ENCODE peak calls at places on chromosomes 12 and 14, in four cellular contexts. H is ovary, C is fibroblast of lung, W is small intestine. X is an unnamed sample. For H3K36me3, the result is how much of the 10 kb centered on the place peaks cover.

GRCh38 chr12:5779401-5779800 is 165.7 kb downstream of the ANO2 start:
- DNase-seq in H (no peak), C (no peak), W (no peak), X (no peak)

GRCh38 chr14:89902876-89903275 is 51.7 kb downstream of the EFCAB11 start:
- DNase-seq in H (no peak), C (no peak), W (no peak), X (no peak)

GRCh38 chr12:96121271-96121711 is 72.9 kb upstream of the ELK3 start:
- DNase-seq in H (no peak), C (peak), W (no peak), X (no peak)

GRCh38 chr12:1738480-1738879 is 47.6 kb downstream of the ADIPOR2 start:
- DNase-seq in H (no peak), C (no peak), W (no peak), X (no peak)

GRCh38 chr12:6074979-6075585 is 49.4 kb downstream of the VWF start:
- DNase-seq in H (no peak), C (no peak), W (peak), X (no peak)

GRCh38 chr14:104695660-104696000 is 6.2 kb downstream of the INF2 start:
- DNase-seq in H (no peak), C (no peak), W (no peak), X (no peak)

GRCh38 chr14:61395115-61395725 is 73.8 kb downstream of the PRKCH start:
- DNase-seq in H (no peak), C (no peak), W (no peak), X (no peak)

GRCh38 chr12:117911347-117911746 is 57.4 kb downstream of the KSR2 start:
- DNase-seq in H (no peak), C (no peak), W (no peak), X (no peak)

GRCh38 chr12:66740257-66740656 is 61.4 kb upstream of the GRIP1 start:
- DNase-seq in H (no peak), C (no peak), W (no peak), X (no peak)

GRCh38 chr12:88431245-88431644 is 149.0 kb downstream of the KITLG start:
- DNase-seq in H (no peak), C (no peak), W (peak), X (no peak)

GRCh38 chr12:104695453-104696148 is 238.9 kb downstream of the CHST11 start:
- DNase-seq in H (no peak), C (peak), W (no peak), X (no peak)

DNA sequence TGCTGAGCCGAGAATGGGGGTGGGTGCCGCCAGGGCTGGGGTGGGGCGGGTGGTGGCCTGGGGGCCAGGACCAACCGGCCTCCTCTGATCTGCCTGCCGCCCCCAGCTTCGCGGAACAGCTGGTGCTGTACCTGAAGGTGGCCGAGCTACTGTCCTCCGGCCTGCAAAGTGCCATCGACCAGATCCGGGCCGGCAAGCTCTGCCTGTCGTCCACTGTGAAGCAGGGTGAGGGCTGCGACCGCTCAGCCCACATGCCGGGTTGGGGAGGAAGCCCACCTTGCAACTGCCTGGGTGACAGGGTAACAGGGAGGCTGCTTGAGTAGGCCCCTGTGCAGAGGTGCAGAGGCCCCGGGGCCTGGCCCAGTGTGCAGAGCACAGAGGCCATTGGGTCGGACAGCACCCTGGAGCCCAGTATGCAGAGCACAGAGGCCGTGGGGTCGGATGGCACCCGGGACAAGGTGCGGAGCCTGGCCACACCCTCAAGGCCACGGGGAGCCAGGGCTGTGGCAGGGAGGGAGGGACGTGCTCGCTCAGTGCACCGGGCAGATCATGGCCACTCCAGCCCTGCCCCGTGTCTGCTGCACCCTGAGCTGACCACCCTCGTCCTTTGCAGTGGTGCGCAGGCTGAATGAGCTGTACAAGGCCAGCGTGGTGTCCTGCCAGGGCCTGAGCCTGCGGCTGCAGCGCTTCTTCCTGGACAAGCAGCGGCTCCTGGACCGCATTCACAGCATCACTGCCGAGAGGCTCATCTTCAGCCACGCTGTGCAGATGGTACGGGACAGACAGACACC is 9.5 kb upstream of the PUS1 start:
- DNase-seq in H (no peak), C (no peak), W (no peak), X (no peak)
- H3K36me3 ChIP-seq in H (under half), C (under half), W (under half), X (under half)

GRCh38 chr14:67859169-67859749 is 39.7 kb downstream of the RAD51B start:
- DNase-seq in H (no peak), C (no peak), W (no peak), X (no peak)

GRCh38 chr14:67856806-67857205 is 37.2 kb downstream of the RAD51B start:
- DNase-seq in H (no peak), C (peak), W (no peak), X (no peak)

GRCh38 chr14:67853207-67853606 is 33.6 kb downstream of the RAD51B start:
- DNase-seq in H (no peak), C (no peak), W (no peak), X (no peak)

GRCh38 chr14:67853748-67854147 is 34.2 kb downstream of the RAD51B start:
- DNase-seq in H (no peak), C (no peak), W (no peak), X (no peak)

DNA sequence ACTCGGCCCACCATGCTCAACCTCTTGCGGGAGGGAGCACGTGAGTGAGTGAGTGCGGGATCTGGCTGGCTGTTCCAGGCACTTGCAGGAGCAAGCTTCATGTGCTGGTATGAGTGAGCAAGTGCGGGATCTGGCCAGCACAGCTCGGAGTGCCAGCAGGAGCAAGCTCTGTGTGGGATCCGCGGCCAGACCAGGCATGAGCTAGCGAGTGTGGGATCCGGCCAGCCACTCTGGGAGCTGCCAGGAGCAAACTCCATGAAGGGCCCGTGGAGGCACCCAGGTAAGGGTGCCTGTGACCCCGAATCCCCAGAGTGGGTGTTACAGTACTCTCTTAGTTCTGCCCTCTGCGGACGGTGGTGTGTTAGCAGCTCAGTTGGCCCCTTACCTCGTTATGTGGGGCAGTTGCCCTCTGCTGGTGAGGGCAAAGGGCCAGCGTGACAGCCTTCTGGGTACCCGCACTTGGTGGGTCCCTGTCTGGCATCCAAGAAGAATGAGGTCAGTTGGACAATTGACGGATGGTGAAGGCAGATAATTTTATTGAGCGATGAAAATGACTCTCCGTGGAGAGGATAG is 38.3 kb downstream of the RAD51B start:
- DNase-seq in H (no peak), C (no peak), W (no peak), X (no peak)
- H3K36me3 ChIP-seq in H (under half), C (under half), W (under half), X (under half)

DNA sequence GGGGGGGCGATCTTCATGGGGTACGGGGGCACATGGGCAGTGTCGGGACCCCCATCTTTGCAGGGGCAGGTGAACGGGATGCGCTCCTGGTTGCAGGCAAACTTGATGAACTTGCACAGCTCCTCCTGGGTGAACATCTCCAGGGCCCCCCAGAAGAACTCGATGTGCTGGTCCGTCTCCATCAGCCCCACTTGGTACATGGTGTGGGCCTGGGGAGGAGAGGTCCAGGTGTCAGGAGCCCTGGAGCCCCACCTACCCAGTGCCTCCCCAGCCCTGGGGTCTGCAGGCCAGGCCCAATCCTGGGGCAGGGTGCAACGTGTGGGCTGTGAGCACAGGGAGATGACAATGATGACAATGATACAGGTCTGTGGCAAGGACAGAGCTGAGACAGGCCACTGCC is 37.7 kb downstream of the TRAFD1 start:
- DNase-seq in H (no peak), C (no peak), W (no peak), X (no peak)
- H3K36me3 ChIP-seq in H (under half), C (under half), W (under half), X (under half)

GRCh38 chr14:91470216-91470615 is 39.9 kb downstream of the PPP4R3A start:
- DNase-seq in H (no peak), C (no peak), W (no peak), X (no peak)

GRCh38 chr14:91464615-91465205 is 45.4 kb downstream of the PPP4R3A start:
- DNase-seq in H (no peak), C (no peak), W (no peak), X (no peak)

GRCh38 chr14:91466192-91466591 is 43.9 kb downstream of the PPP4R3A start:
- DNase-seq in H (no peak), C (no peak), W (no peak), X (no peak)
- H3K36me3 ChIP-seq in H (under half), C (under half), W (under half), X (under half)

GRCh38 chr14:28299227-28299626 is 467.4 kb upstream of the FOXG1 start:
- DNase-seq in H (no peak), C (no peak), W (no peak), X (no peak)
- H3K36me3 ChIP-seq in H (under half), C (under half), W (under half), X (under half)

GRCh38 chr12:123261196-123261595 is 10.5 kb downstream of the CDK2AP1 start:
- DNase-seq in H (no peak), C (no peak), W (no peak), X (no peak)
- H3K36me3 ChIP-seq in H (under half), C (under half), W (under half), X (under half)

DNA sequence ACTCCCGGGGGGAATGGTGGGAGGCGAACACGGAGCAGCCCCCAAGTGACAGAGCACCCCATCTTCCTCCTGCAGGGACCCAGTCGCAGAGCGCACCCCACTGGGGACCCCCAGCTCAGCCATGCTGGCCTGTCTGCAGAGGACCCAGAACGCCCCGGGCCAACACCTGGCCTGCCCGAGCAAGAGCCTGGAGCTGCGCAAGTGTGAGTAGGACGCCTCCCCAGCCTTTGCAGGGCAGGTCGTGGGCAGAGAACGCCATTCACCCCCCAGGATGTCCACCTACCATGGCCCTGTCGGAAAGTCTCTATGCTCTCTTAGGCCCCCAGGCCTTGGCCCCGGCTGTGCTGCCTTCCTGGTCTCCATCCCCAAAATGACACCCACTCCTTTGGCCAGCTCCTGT is 30.4 kb downstream of the FAM222A start:
- DNase-seq in H (peak), C (no peak), W (no peak), X (no peak)
- H3K36me3 ChIP-seq in H (under half), C (under half), W (under half), X (under half)

DNA sequence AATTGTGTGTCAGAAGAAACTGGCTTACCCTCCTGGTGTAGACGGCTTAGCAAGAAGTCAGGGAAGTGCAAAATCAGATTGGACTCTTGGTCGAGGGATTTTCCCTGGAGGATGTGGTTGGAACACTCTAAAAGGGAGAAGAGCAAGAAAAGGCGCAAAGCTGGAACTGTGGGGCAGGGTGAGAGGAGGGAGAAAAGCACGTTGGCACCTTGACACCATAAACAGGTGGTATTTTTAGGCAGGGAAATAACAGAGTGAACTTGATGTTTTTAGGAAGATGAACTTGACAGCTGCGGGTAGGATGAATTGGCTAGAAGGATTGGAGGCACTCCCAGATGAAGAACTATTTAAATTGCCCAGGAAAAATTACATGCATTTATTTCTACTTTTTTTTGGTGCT is 67.7 kb downstream of the HCAR2 start:
- DNase-seq in H (no peak), C (no peak), W (no peak), X (no peak)
- H3K36me3 ChIP-seq in H (under half), C (under half), W (under half), X (under half)